ENCODE peak calls at places on chromosomes 5 and 9, in nine cellular contexts. A is HEK293T; W is naive thymus-derived CD8-positive, alpha-beta T cell; N is stomach; T is T-helper 1 cell; C is fibroblast of pulmonary artery; M is activated CD8-positive, alpha-beta memory T cell treated with anti-CD3 and anti-CD28 coated beads for 4 hours; S is lung microvascular endothelial cell; J is NCI-H2029. D is an unnamed sample.

GRCh38 chr5:120479066-120479465 is 15.0 kb downstream of the PRR16 start:
- DNase-seq in N (no peak), T (no peak), M (no peak), C (no peak), S (no peak), W (no peak), J (no peak), A (no peak), D (no peak)

GRCh38 chr9:18405240-18405639 is 68.7 kb upstream of the ADAMTSL1 start:
- DNase-seq in M (no peak), S (peak), J (no peak), N (no peak), A (no peak), W (no peak), T (no peak), C (peak), D (no peak)

GRCh38 chr5:109688647-109688998 is 1.1 kb upstream of the MAN2A1 start:
- DNase-seq in J (peak), C (peak), S (peak), A (peak), M (no peak), N (no peak), T (no peak), W (peak), D (no peak)

GRCh38 chr9:81825831-81826540 is 102.2 kb upstream of the SPATA31D4 start:
- DNase-seq in S (no peak), W (no peak), N (no peak), M (no peak), T (no peak), A (no peak), J (no peak), C (peak), D (no peak)

GRCh38 chr9:107732781-107733529 is 243.4 kb upstream of the KLF4 start:
- DNase-seq in J (peak), W (no peak), S (peak), C (peak), N (peak), M (no peak), A (no peak), T (no peak), D (no peak)

GRCh38 chr5:60842859-60843692 is 993 bp downstream of the ELOVL7 start:
- DNase-seq in C (no peak), T (no peak), W (no peak), M (no peak), A (peak), J (peak), S (peak), N (no peak), D (no peak)

GRCh38 chr5:79859588-79859987 is 131.5 kb downstream of the MTX3 start:
- DNase-seq in J (no peak), N (no peak), A (no peak), T (no peak), S (no peak), M (no peak), W (no peak), C (no peak), D (no peak)

GRCh38 chr5:134088994-134089560 is 25.4 kb upstream of the TCF7 start:
- DNase-seq in M (no peak), C (no peak), J (no peak), N (no peak), W (no peak), A (no peak), S (no peak), T (no peak), D (no peak)

GRCh38 chr5:127997131-127997775 is 86.3 kb upstream of the SLC12A2 start:
- DNase-seq in C (peak), M (no peak), T (no peak), N (no peak), A (no peak), W (no peak), S (no peak), J (no peak), D (no peak)

GRCh38 chr9:93062364-93062763 is 3.9 kb downstream of the SUSD3 start:
- DNase-seq in W (no peak), N (no peak), S (no peak), C (no peak), M (no peak), T (no peak), J (no peak), A (no peak), D (no peak)

GRCh38 chr9:33044677-33045282 is 19.7 kb downstream of the DNAJA1 start:
- DNase-seq in N (peak), C (peak), M (no peak), T (no peak), A (no peak), J (peak), S (peak), W (no peak), D (no peak)

GRCh38 chr5:122674412-122674811 is 100.5 kb upstream of the SNX2 start:
- DNase-seq in T (no peak), S (peak), J (no peak), M (no peak), A (no peak), C (peak), W (no peak), N (no peak), D (no peak)